ENCODE peak calls at places on chromosomes 7 and 10, in eight cellular contexts. F is adrenal gland, K is hepatocyte, G is HCT116, V is A549, N is left ventricle myocardium inferior, R is spleen, A is GM23338. M is an unnamed sample.

GRCh38 chr7:100865971-100866720 is 1.0 kb upstream of the TRIP6 start:
- DNase-seq in F (peak; percentile 91), K (no peak), G (peak; percentile 55), V (no peak), N (peak; percentile 81), R (peak; percentile 90), A (peak; percentile 27), M (peak; percentile 93)

GRCh38 chr10:13956826-13957225 is 370.1 kb downstream of the PRPF18 start:
- DNase-seq in F (peak; percentile 53), K (peak; percentile 14), G (no peak), V (no peak), N (peak; percentile 74), R (no peak), A (peak; percentile 59), M (peak; percentile 66)

GRCh38 chr7:129778770-129779601 is 167.5 kb downstream of the NRF1 start:
- DNase-seq in F (no peak), K (peak; percentile 50), G (no peak), V (peak; percentile 58), N (no peak), R (no peak), A (no peak), M (no peak)

GRCh38 chr10:14571866-14572507 is 202.7 kb downstream of the FAM107B start:
- DNase-seq in F (peak; percentile 47), K (peak; percentile 77), G (no peak), V (peak; percentile 71), N (no peak), R (peak; percentile 81), A (no peak), M (peak; percentile 86)

GRCh38 chr10:34280599-34281374 is 534.3 kb downstream of the PARD3 start:
- DNase-seq in F (peak; percentile 70), K (peak; percentile 61), G (no peak), V (peak; percentile 35), N (no peak), R (no peak), A (peak; percentile 50), M (no peak)

GRCh38 chr7:122676466-122676865 is 22.5 kb downstream of the RNF133 start:
- DNase-seq in F (no peak), K (no peak), G (no peak), V (no peak), N (no peak), R (no peak), A (no peak), M (no peak)

GRCh38 chr7:4769753-4770152 is 5.7 kb upstream of the AP5Z1 start:
- DNase-seq in F (no peak), K (no peak), G (no peak), V (no peak), N (no peak), R (no peak), A (no peak), M (no peak)

GRCh38 chr7:271266-272107 is 18.5 kb upstream of the FOXL3 start:
- DNase-seq in F (no peak), K (no peak), G (no peak), V (no peak), N (no peak), R (peak; percentile 29), A (no peak), M (no peak)

GRCh38 chr10:69730251-69731156 is 71.2 kb upstream of the COL13A1 start:
- DNase-seq in F (peak; percentile 65), K (peak; percentile 35), G (no peak), V (no peak), N (peak; percentile 80), R (no peak), A (no peak), M (peak; percentile 66)

GRCh38 chr10:1063232-1063862 is 7.2 kb downstream of the WDR37 start:
- DNase-seq in F (no peak), K (no peak), G (no peak), V (no peak), N (no peak), R (no peak), A (no peak), M (no peak)

GRCh38 chr7:28041508-28042314 is 138.9 kb downstream of the JAZF1 start:
- DNase-seq in F (no peak), K (no peak), G (peak; percentile 37), V (no peak), N (no peak), R (no peak), A (no peak), M (no peak)

GRCh38 chr10:66187096-66187733 is 738.6 kb upstream of the LRRTM3 start:
- DNase-seq in F (no peak), K (no peak), G (no peak), V (no peak), N (no peak), R (no peak), A (no peak), M (no peak)

GRCh38 chr10:99834410-99834809 is 52.0 kb downstream of the ABCC2 start:
- DNase-seq in F (no peak), K (no peak), G (peak; percentile 12), V (peak; percentile 92), N (no peak), R (no peak), A (no peak), M (no peak)

GRCh38 chr7:23544913-23545354 is 13.2 kb upstream of the TRA2A start:
- DNase-seq in F (no peak), K (peak; percentile 52), G (peak; percentile 69), V (no peak), N (no peak), R (no peak), A (peak; percentile 76), M (no peak)

GRCh38 chr7:44637788-44638594 is 31.6 kb downstream of the OGDH start:
- DNase-seq in F (peak; percentile 69), K (peak; percentile 60), G (peak; percentile 91), V (peak; percentile 58), N (peak; percentile 38), R (no peak), A (no peak), M (no peak)

GRCh38 chr10:73997479-73997805 is 474 bp upstream of the VCL start:
- DNase-seq in F (peak; percentile 63), K (no peak), G (no peak), V (peak; percentile 52), N (no peak), R (no peak), A (no peak), M (no peak)

GRCh38 chr7:66657798-66658197 is 29.1 kb downstream of the KCTD7 start:
- DNase-seq in F (no peak), K (no peak), G (no peak), V (no peak), N (no peak), R (no peak), A (no peak), M (no peak)

GRCh38 chr7:91082854-91083495 is 181.3 kb upstream of the FZD1 start:
- DNase-seq in F (no peak), K (peak; percentile 22), G (no peak), V (no peak), N (no peak), R (no peak), A (peak; percentile 45), M (no peak)

GRCh38 chr10:123891147-123892011 is at the start of gene CPXM2:
- DNase-seq in F (peak; percentile 34), K (peak; percentile 15), G (no peak), V (no peak), N (no peak), R (no peak), A (peak; percentile 75), M (no peak)

GRCh38 chr10:79328737-79329504 is 18.3 kb upstream of the PPIF start:
- DNase-seq in F (no peak), K (peak; percentile 65), G (no peak), V (peak; percentile 41), N (no peak), R (peak; percentile 70), A (no peak), M (no peak)

GRCh38 chr7:15885678-15886077 is 199.2 kb upstream of the MEOX2 start:
- DNase-seq in F (no peak), K (no peak), G (no peak), V (no peak), N (no peak), R (no peak), A (no peak), M (no peak)

GRCh38 chr7:19203686-19204085 is 58.5 kb upstream of the FERD3L start:
- DNase-seq in F (no peak), K (no peak), G (no peak), V (no peak), N (no peak), R (no peak), A (no peak), M (no peak)

GRCh38 chr7:106568002-106568679 is 92.8 kb downstream of the CCDC71L start:
- DNase-seq in F (no peak), K (no peak), G (no peak), V (no peak), N (no peak), R (no peak), A (no peak), M (no peak)
- H3K27ac ChIP-seq in F (no peak overlapping the region), K (peak overlapping the region; percentile 29), G (no peak overlapping the region), V (peak overlapping the region; percentile 85), N (no peak overlapping the region), R (no peak overlapping the region), A (peak overlapping the region; percentile 3), M (no peak overlapping the region)

GRCh38 chr10:35421553-35422178 is 85.4 kb downstream of the CCNY start:
- DNase-seq in F (peak; percentile 72), K (peak; percentile 56), G (peak; percentile 35), V (peak; percentile 86), N (no peak), R (no peak), A (no peak), M (no peak)
- H3K4me3 ChIP-seq in F (no peak overlapping the region), K (no peak overlapping the region), G (peak overlapping the region; percentile 5), V (peak overlapping the region; percentile 13), N (peak overlapping the region; percentile 2), R (no peak overlapping the region), A (no peak overlapping the region), M (no peak overlapping the region)

GRCh38 chr10:105700327-105700726 is 1059.2 kb downstream of the SORCS3 start:
- DNase-seq in F (no peak), K (no peak), G (no peak), V (no peak), N (no peak), R (no peak), A (peak; percentile 44), M (no peak)

DNA sequence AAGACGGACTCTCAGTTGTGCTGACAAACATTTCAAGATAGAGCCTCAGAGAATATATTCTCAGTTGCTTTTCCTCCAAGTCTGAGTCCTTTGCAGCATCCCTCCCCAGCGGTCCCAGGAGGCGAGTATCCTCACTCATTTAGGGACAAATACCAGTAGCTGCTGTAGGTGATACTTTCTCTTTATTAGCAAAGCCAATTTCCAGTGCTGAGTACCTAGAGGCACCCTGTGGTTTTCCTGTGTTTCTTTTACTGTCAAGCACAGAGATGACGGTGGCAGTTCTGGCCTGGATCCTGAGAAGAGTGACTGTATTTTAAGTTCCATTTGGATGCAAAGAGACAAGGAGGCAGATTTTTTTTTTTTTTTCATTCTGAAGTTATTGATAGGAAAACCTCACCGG is 1058.4 kb downstream of the SORCS3 start:
- DNase-seq in F (no peak), K (no peak), G (no peak), V (no peak), N (no peak), R (no peak), A (peak; percentile 17), M (no peak)
- H3K27ac ChIP-seq in F (no peak overlapping the region), K (no peak overlapping the region), G (no peak overlapping the region), V (no peak overlapping the region), N (no peak overlapping the region), R (no peak overlapping the region), A (no peak overlapping the region), M (no peak overlapping the region)

DNA sequence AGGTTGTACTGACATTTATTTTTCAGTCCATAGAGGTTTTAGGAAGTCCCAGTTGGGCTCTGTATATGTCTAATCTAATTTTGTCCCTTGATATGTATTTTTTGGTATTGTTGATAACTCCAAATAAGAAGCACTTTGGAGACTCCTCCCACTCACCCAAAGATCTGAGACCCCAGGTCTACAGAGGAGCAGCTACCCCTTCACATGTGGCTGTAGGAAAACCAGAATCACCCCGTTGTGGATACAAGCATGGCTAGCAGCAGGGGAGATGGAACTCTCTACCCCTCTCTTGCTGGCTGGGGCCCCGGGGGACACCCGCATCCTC is 9.4 kb downstream of the HHEX start:
- DNase-seq in F (no peak), K (no peak), G (no peak), V (peak; percentile 35), N (no peak), R (no peak), A (peak; percentile 35), M (no peak)
- H3K4me3 ChIP-seq in F (no peak overlapping the region), K (peak overlapping the region; percentile 24), G (no peak overlapping the region), V (peak overlapping the region; percentile 42), N (peak overlapping the region; percentile 62), R (peak overlapping the region; percentile 30), A (peak overlapping the region; percentile 59), M (peak overlapping the region; percentile 39)

M was measured in upper lobe of right lung.